ENCODE peak calls at places on chromosome 3, in six cellular contexts. One of them, this sample, is unnamed.

GRCh38 chr3:46482632-46483311 is 15.0 kb upstream of the RTP3 start:
- DNase-seq in adrenal gland: no peak
- DNase-seq in left ventricle myocardium inferior: no peak
- DNase-seq in activated B cell treated with CpG ODN at 0.5 μM for 24 hours: no peak
- DNase-seq in kidney: no peak
- DNase-seq in GM12865: no peak
- DNase-seq in this sample: no peak

GRCh38 chr3:184305577-184305976 is 6.5 kb downstream of the PSMD2 start:
- DNase-seq in activated B cell treated with CpG ODN at 0.5 μM for 24 hours: no peak
- DNase-seq in adrenal gland: no peak
- DNase-seq in GM12865: no peak
- DNase-seq in kidney: no peak
- DNase-seq in left ventricle myocardium inferior: no peak
- DNase-seq in this sample: no peak

GRCh38 chr3:25428003-25428861 is at the start of gene RARB:
- DNase-seq in GM12865: peak
- DNase-seq in kidney: peak
- DNase-seq in activated B cell treated with CpG ODN at 0.5 μM for 24 hours: no peak
- DNase-seq in left ventricle myocardium inferior: peak
- DNase-seq in adrenal gland: peak
- DNase-seq in this sample: peak

GRCh38 chr3:30162579-30162978 is 443.8 kb upstream of the TGFBR2 start:
- DNase-seq in adrenal gland: no peak
- DNase-seq in GM12865: no peak
- DNase-seq in left ventricle myocardium inferior: no peak
- DNase-seq in activated B cell treated with CpG ODN at 0.5 μM for 24 hours: no peak
- DNase-seq in kidney: no peak
- DNase-seq in this sample: no peak

GRCh38 chr3:16467368-16467767 is 46.1 kb downstream of the RFTN1 start:
- DNase-seq in left ventricle myocardium inferior: no peak
- DNase-seq in adrenal gland: no peak
- DNase-seq in GM12865: peak
- DNase-seq in activated B cell treated with CpG ODN at 0.5 μM for 24 hours: peak
- DNase-seq in kidney: no peak
- DNase-seq in this sample: no peak

GRCh38 chr3:143897558-143898305 is 49.5 kb upstream of the SLC9A9 start:
- DNase-seq in adrenal gland: no peak
- DNase-seq in kidney: no peak
- DNase-seq in left ventricle myocardium inferior: no peak
- DNase-seq in activated B cell treated with CpG ODN at 0.5 μM for 24 hours: no peak
- DNase-seq in GM12865: no peak
- DNase-seq in this sample: no peak

GRCh38 chr3:42192334-42193200 is 73.4 kb downstream of the CCK start:
- DNase-seq in activated B cell treated with CpG ODN at 0.5 μM for 24 hours: no peak
- DNase-seq in adrenal gland: no peak
- DNase-seq in GM12865: peak
- DNase-seq in kidney: no peak
- DNase-seq in left ventricle myocardium inferior: no peak
- DNase-seq in this sample: no peak

GRCh38 chr3:65971281-65972252 is 67.2 kb downstream of the MAGI1 start:
- DNase-seq in GM12865: no peak
- DNase-seq in left ventricle myocardium inferior: no peak
- DNase-seq in activated B cell treated with CpG ODN at 0.5 μM for 24 hours: no peak
- DNase-seq in kidney: no peak
- DNase-seq in adrenal gland: no peak
- DNase-seq in this sample: no peak

GRCh38 chr3:44387404-44387803 is 48.8 kb downstream of the TCAIM start:
- DNase-seq in kidney: no peak
- DNase-seq in left ventricle myocardium inferior: no peak
- DNase-seq in activated B cell treated with CpG ODN at 0.5 μM for 24 hours: no peak
- DNase-seq in adrenal gland: no peak
- DNase-seq in GM12865: no peak
- DNase-seq in this sample: no peak

GRCh38 chr3:25831578-25831977 is 41.7 kb downstream of the OXSM start:
- DNase-seq in GM12865: peak
- DNase-seq in adrenal gland: no peak
- DNase-seq in left ventricle myocardium inferior: no peak
- DNase-seq in activated B cell treated with CpG ODN at 0.5 μM for 24 hours: no peak
- DNase-seq in kidney: no peak
- DNase-seq in this sample: no peak

GRCh38 chr3:69304396-69304795 is 81.5 kb downstream of the FRMD4B start:
- DNase-seq in GM12865: no peak
- DNase-seq in adrenal gland: no peak
- DNase-seq in left ventricle myocardium inferior: no peak
- DNase-seq in kidney: no peak
- DNase-seq in activated B cell treated with CpG ODN at 0.5 μM for 24 hours: no peak
- DNase-seq in this sample: no peak

GRCh38 chr3:45992820-45993219 is 2.8 kb downstream of the FYCO1 start:
- DNase-seq in adrenal gland: no peak
- DNase-seq in left ventricle myocardium inferior: no peak
- DNase-seq in activated B cell treated with CpG ODN at 0.5 μM for 24 hours: no peak
- DNase-seq in kidney: no peak
- DNase-seq in GM12865: peak
- DNase-seq in this sample: no peak

GRCh38 chr3:170865209-170866094 is 4.5 kb downstream of the RPL22L1 start:
- DNase-seq in activated B cell treated with CpG ODN at 0.5 μM for 24 hours: no peak
- DNase-seq in adrenal gland: no peak
- DNase-seq in left ventricle myocardium inferior: no peak
- DNase-seq in kidney: no peak
- DNase-seq in GM12865: peak
- DNase-seq in this sample: no peak

GRCh38 chr3:183381179-183381578 is 47.2 kb downstream of the MCF2L2 start:
- DNase-seq in left ventricle myocardium inferior: no peak
- DNase-seq in activated B cell treated with CpG ODN at 0.5 μM for 24 hours: no peak
- DNase-seq in GM12865: no peak
- DNase-seq in adrenal gland: no peak
- DNase-seq in kidney: no peak
- DNase-seq in this sample: no peak

GRCh38 chr3:187624588-187624987 is 45.6 kb downstream of the SST start:
- DNase-seq in activated B cell treated with CpG ODN at 0.5 μM for 24 hours: no peak
- DNase-seq in kidney: no peak
- DNase-seq in left ventricle myocardium inferior: no peak
- DNase-seq in GM12865: no peak
- DNase-seq in adrenal gland: no peak
- DNase-seq in this sample: no peak

GRCh38 chr3:177816667-177817208 is 619.5 kb upstream of the TBL1XR1 start:
- DNase-seq in activated B cell treated with CpG ODN at 0.5 μM for 24 hours: no peak
- DNase-seq in left ventricle myocardium inferior: no peak
- DNase-seq in GM12865: no peak
- DNase-seq in kidney: no peak
- DNase-seq in adrenal gland: no peak
- DNase-seq in this sample: no peak

GRCh38 chr3:67704322-67704721 is 49.9 kb upstream of the SUCLG2 start:
- DNase-seq in activated B cell treated with CpG ODN at 0.5 μM for 24 hours: no peak
- DNase-seq in kidney: no peak
- DNase-seq in GM12865: peak
- DNase-seq in adrenal gland: no peak
- DNase-seq in left ventricle myocardium inferior: no peak
- DNase-seq in this sample: no peak

GRCh38 chr3:45664558-45664957 is 24.6 kb upstream of the SACM1L start:
- DNase-seq in GM12865: peak
- DNase-seq in activated B cell treated with CpG ODN at 0.5 μM for 24 hours: peak
- DNase-seq in kidney: no peak
- DNase-seq in adrenal gland: peak
- DNase-seq in left ventricle myocardium inferior: no peak
- DNase-seq in this sample: no peak

GRCh38 chr3:142863010-142863787 is 25.7 kb downstream of the PCOLCE2 start:
- DNase-seq in activated B cell treated with CpG ODN at 0.5 μM for 24 hours: no peak
- DNase-seq in left ventricle myocardium inferior: no peak
- DNase-seq in GM12865: no peak
- DNase-seq in kidney: no peak
- DNase-seq in adrenal gland: no peak
- DNase-seq in this sample: no peak

GRCh38 chr3:95460274-95460673 is 1354.1 kb upstream of the EPHA6 start:
- DNase-seq in adrenal gland: no peak
- DNase-seq in activated B cell treated with CpG ODN at 0.5 μM for 24 hours: no peak
- DNase-seq in GM12865: no peak
- DNase-seq in left ventricle myocardium inferior: peak
- DNase-seq in kidney: no peak
- DNase-seq in this sample: no peak

GRCh38 chr3:152362086-152362485 is 93.4 kb downstream of the MBNL1 start:
- DNase-seq in kidney: no peak
- DNase-seq in activated B cell treated with CpG ODN at 0.5 μM for 24 hours: no peak
- DNase-seq in left ventricle myocardium inferior: no peak
- DNase-seq in GM12865: no peak
- DNase-seq in adrenal gland: no peak
- DNase-seq in this sample: no peak

GRCh38 chr3:21486381-21486935 is 264.6 kb downstream of the ZNF385D start:
- DNase-seq in activated B cell treated with CpG ODN at 0.5 μM for 24 hours: no peak
- DNase-seq in kidney: no peak
- DNase-seq in GM12865: no peak
- DNase-seq in left ventricle myocardium inferior: no peak
- DNase-seq in adrenal gland: no peak
- DNase-seq in this sample: no peak

GRCh38 chr3:21487520-21487919 is 263.5 kb downstream of the ZNF385D start:
- DNase-seq in GM12865: no peak
- DNase-seq in activated B cell treated with CpG ODN at 0.5 μM for 24 hours: no peak
- DNase-seq in kidney: no peak
- DNase-seq in left ventricle myocardium inferior: no peak
- DNase-seq in adrenal gland: no peak
- DNase-seq in this sample: no peak

DNA sequence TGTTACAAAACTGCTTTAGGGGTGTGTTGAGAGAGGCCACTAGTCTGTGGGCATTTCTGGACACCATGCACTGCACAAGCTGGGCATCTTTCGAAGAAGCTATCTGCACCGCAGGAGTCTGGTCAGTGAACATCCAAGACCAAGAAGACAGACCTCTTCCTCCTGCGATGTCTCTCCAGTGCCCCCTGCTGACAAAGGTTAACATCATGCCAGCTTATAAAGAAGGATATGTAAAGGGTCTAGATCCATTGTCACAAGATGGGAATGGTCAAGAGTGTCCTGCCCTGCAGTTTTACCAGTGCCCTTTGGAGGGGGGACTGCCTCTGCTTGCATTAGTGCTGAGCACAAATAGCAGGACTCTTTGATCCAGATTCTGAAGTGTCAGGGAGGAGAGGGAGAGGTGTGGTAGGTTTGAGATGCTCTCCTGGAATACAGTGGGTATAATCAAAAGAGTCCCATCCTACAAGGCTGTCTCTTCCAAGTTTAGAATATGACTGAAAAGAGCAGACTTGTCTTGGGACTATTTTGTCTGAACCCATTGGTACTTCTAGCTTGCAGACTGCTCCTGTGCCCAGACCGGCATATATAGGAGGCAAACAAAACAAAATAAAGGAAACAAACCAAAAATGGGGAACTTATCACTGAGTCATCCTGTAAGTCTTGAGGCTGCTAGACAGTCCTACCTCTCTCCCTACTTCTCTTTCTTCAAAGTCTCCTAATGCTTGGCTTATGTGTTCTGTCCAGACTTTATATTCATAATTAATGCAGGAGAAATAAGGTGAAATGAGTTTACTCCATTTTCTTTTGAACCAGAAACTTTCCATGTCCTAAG is 266.5 kb downstream of the ZNF385D start:
- DNase-seq in kidney: no peak
- DNase-seq in left ventricle myocardium inferior: peak
- DNase-seq in adrenal gland: peak
- DNase-seq in GM12865: peak
- DNase-seq in activated B cell treated with CpG ODN at 0.5 μM for 24 hours: no peak
- DNase-seq in this sample: peak
- TF ChIP-seq CTCF in kidney: peak
- TF ChIP-seq CTCF in left ventricle myocardium inferior: peak
- TF ChIP-seq CTCF in adrenal gland: peak
- TF ChIP-seq CTCF in GM12865: peak
- TF ChIP-seq CTCF in activated B cell treated with CpG ODN at 0.5 μM for 24 hours: no peak
- TF ChIP-seq CTCF in this sample: peak

DNA sequence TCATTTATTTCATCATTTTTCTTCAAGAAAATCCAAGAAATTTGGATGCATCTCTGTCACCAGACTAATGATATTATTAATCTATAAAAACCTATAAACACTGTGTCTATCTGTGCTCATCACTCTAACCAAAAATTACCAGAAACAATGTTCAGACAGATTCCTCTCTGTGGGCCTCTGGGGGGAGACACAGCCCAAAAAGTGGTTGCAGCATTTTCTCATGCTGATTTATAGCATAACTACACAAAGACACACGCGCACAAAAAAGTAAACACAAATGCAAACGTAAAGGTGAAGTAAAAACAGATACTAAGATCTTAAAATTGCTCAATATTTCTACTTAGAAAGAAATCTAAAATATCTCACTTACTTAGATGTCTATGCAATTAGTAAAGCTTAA is 976.0 kb downstream of the GBE1 start:
- DNase-seq in activated B cell treated with CpG ODN at 0.5 μM for 24 hours: no peak
- DNase-seq in adrenal gland: no peak
- DNase-seq in GM12865: no peak
- DNase-seq in left ventricle myocardium inferior: no peak
- DNase-seq in kidney: no peak
- DNase-seq in this sample: no peak
- TF ChIP-seq CTCF in activated B cell treated with CpG ODN at 0.5 μM for 24 hours: no peak
- TF ChIP-seq CTCF in adrenal gland: no peak
- TF ChIP-seq CTCF in GM12865: peak
- TF ChIP-seq CTCF in left ventricle myocardium inferior: no peak
- TF ChIP-seq CTCF in kidney: no peak
- TF ChIP-seq CTCF in this sample: no peak

DNA sequence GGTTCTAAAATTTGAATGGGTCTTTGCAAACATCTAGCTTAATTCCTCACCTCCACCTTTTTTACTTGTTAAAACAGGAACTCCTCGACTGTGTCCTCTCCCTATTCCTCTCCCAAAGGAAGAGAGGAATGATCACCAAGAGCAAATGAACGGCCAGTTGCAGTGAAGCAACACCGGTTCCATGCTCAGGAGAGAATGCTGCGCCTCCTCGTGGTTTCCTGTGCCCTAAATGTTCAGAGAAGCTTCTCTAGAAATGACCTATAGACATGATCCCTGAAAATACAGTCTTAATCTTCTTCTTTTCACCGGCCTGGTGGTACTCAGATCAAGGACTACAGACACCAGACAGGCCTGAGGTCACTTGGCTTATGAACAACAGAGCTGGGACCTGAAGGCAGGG is 65.1 kb upstream of the GUCA1C start:
- DNase-seq in activated B cell treated with CpG ODN at 0.5 μM for 24 hours: no peak
- DNase-seq in kidney: no peak
- DNase-seq in adrenal gland: no peak
- DNase-seq in GM12865: peak
- DNase-seq in left ventricle myocardium inferior: no peak
- DNase-seq in this sample: no peak
- TF ChIP-seq CTCF in activated B cell treated with CpG ODN at 0.5 μM for 24 hours: no peak
- TF ChIP-seq CTCF in kidney: no peak
- TF ChIP-seq CTCF in adrenal gland: no peak
- TF ChIP-seq CTCF in GM12865: peak
- TF ChIP-seq CTCF in left ventricle myocardium inferior: no peak
- TF ChIP-seq CTCF in this sample: no peak

GRCh38 chr3:13332158-13332557 is 88.0 kb downstream of the NUP210 start:
- DNase-seq in GM12865: peak
- DNase-seq in adrenal gland: no peak
- DNase-seq in activated B cell treated with CpG ODN at 0.5 μM for 24 hours: peak
- DNase-seq in kidney: no peak
- DNase-seq in left ventricle myocardium inferior: no peak
- DNase-seq in this sample: no peak

GRCh38 chr3:13332740-13333139 is 87.4 kb downstream of the NUP210 start:
- DNase-seq in adrenal gland: no peak
- DNase-seq in activated B cell treated with CpG ODN at 0.5 μM for 24 hours: no peak
- DNase-seq in kidney: no peak
- DNase-seq in GM12865: no peak
- DNase-seq in left ventricle myocardium inferior: no peak
- DNase-seq in this sample: no peak

GRCh38 chr3:13335503-13335902 is 84.6 kb downstream of the NUP210 start:
- DNase-seq in GM12865: no peak
- DNase-seq in kidney: no peak
- DNase-seq in left ventricle myocardium inferior: no peak
- DNase-seq in adrenal gland: no peak
- DNase-seq in activated B cell treated with CpG ODN at 0.5 μM for 24 hours: no peak
- DNase-seq in this sample: no peak

GRCh38 chr3:13335062-13335461 is 85.1 kb downstream of the NUP210 start:
- DNase-seq in activated B cell treated with CpG ODN at 0.5 μM for 24 hours: no peak
- DNase-seq in GM12865: no peak
- DNase-seq in left ventricle myocardium inferior: no peak
- DNase-seq in kidney: no peak
- DNase-seq in adrenal gland: no peak
- DNase-seq in this sample: no peak

GRCh38 chr3:13333236-13333897 is 86.8 kb downstream of the NUP210 start:
- DNase-seq in activated B cell treated with CpG ODN at 0.5 μM for 24 hours: no peak
- DNase-seq in left ventricle myocardium inferior: no peak
- DNase-seq in kidney: no peak
- DNase-seq in adrenal gland: no peak
- DNase-seq in GM12865: no peak
- DNase-seq in this sample: no peak
- TF ChIP-seq CTCF in activated B cell treated with CpG ODN at 0.5 μM for 24 hours: no peak
- TF ChIP-seq CTCF in left ventricle myocardium inferior: no peak
- TF ChIP-seq CTCF in kidney: no peak
- TF ChIP-seq CTCF in adrenal gland: no peak
- TF ChIP-seq CTCF in GM12865: no peak
- TF ChIP-seq CTCF in this sample: no peak